ENCODE peak calls at places on chromosomes 5 and 9, in four cellular contexts. T is GM12878, O is PC-9, I is astrocyte. N is an unnamed sample. For H3K36me3, the result is how much of the 10 kb centered on the place peaks cover.

GRCh38 chr5:138668981-138669380 is 84.2 kb upstream of the CTNNA1 start:
- DNase-seq in I (peak), O (peak), T (no peak), N (peak)

GRCh38 chr5:104126980-104127379 is 564.4 kb upstream of the NUDT12 start:
- DNase-seq in O (no peak), I (no peak), T (no peak), N (no peak)

GRCh38 chr5:134784946-134785620 is 26.5 kb downstream of the DDX46 start:
- DNase-seq in I (peak), T (no peak), O (no peak), N (peak)

GRCh38 chr9:68538200-68538599 is 2.5 kb downstream of the TMEM252 start:
- DNase-seq in O (no peak), T (no peak), I (no peak), N (no peak)

GRCh38 chr5:124741711-124742496 is 4.5 kb downstream of the ZNF608 start:
- DNase-seq in I (peak), T (no peak), O (peak), N (peak)

GRCh38 chr5:1279443-1280151 is 15.3 kb downstream of the TERT start:
- DNase-seq in I (no peak), T (no peak), O (no peak), N (no peak)

GRCh38 chr5:167217097-167217743 is 1074.2 kb upstream of the WWC1 start:
- DNase-seq in T (no peak), I (no peak), O (no peak), N (no peak)

GRCh38 chr9:2838984-2839367 is 4.9 kb downstream of the PUM3 start:
- DNase-seq in O (no peak), T (no peak), I (no peak), N (no peak)

GRCh38 chr9:99782962-99783718 is 38.5 kb upstream of the NR4A3 start:
- DNase-seq in T (no peak), I (no peak), O (no peak), N (no peak)

GRCh38 chr5:3594514-3595101 is 1.0 kb upstream of the IRX1 start:
- DNase-seq in T (no peak), I (peak), O (no peak), N (peak)

GRCh38 chr5:3593771-3594513 is 1.7 kb upstream of the IRX1 start:
- DNase-seq in I (peak), T (no peak), O (no peak), N (peak)

GRCh38 chr5:3597002-3597726 is 1.5 kb downstream of the IRX1 start:
- DNase-seq in T (no peak), I (peak), O (no peak), N (peak)

GRCh38 chr5:3596261-3596825 is 711 bp downstream of the IRX1 start:
- DNase-seq in I (peak), O (no peak), T (no peak), N (peak)

GRCh38 chr5:3595102-3595961 is at the start of gene IRX1:
- DNase-seq in O (no peak), I (peak), T (no peak), N (peak)
- TF ChIP-seq EZH2 in O (no peak), I (peak), T (no peak), N (no peak)

GRCh38 chr5:179679014-179679674 is 1.7 kb downstream of the CBY3 start:
- DNase-seq in T (no peak), I (peak), O (no peak), N (peak)
- H3K27ac ChIP-seq in T (peak), I (no peak), O (no peak), N (no peak)

GRCh38 chr9:104833701-104834100 is 69.8 kb downstream of the NIPSNAP3B start:
- DNase-seq in T (no peak), I (no peak), O (no peak), N (no peak)
- H3K36me3 ChIP-seq in T (under half), I (under half), O (under half), N (under half)

DNA sequence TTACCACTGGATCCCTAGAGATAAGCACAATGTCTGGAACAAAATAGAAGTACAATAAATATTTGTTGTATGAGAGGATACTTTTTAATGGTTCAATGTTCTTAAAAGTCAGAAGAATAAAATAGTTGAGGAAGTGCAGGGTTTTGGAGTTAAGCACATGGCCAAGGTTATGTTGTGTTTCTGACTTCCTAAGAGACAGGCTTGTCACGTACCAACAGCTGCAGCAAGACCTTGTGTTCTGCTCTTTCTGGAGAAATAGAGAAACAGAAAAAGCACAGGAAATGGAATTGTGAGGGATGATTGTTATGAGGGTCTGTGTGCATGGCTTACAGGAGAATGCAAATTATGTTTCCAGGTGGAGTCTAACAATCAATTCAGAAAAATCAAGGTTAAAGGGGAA is 12.9 kb downstream of the CARTPT start:
- DNase-seq in O (no peak), I (no peak), T (no peak), N (no peak)
- TF ChIP-seq EZH2 in O (no peak), I (no peak), T (no peak), N (no peak)

GRCh38 chr9:19156026-19156474 is 28.8 kb upstream of the PLIN2 start:
- DNase-seq in I (no peak), O (no peak), T (no peak), N (no peak)
- H3K27ac ChIP-seq in I (no peak), O (no peak), T (no peak), N (no peak)

GRCh38 chr5:144198386-144198785 is 27.7 kb downstream of the KCTD16 start:
- DNase-seq in T (no peak), O (peak), I (peak), N (peak)

GRCh38 chr5:144196612-144197011 is 25.9 kb downstream of the KCTD16 start:
- DNase-seq in I (no peak), O (no peak), T (no peak), N (no peak)

GRCh38 chr5:144191998-144192397 is 21.3 kb downstream of the KCTD16 start:
- DNase-seq in O (peak), T (peak), I (peak), N (peak)

GRCh38 chr5:144194148-144194547 is 23.5 kb downstream of the KCTD16 start:
- DNase-seq in O (no peak), I (no peak), T (no peak), N (no peak)

GRCh38 chr5:144195443-144195842 is 24.8 kb downstream of the KCTD16 start:
- DNase-seq in O (no peak), I (no peak), T (no peak), N (no peak)
- H3K36me3 ChIP-seq in O (under half), I (under half), T (under half), N (under half)

GRCh38 chr9:93575706-93576295 is 583 bp upstream of the PHF2 start:
- DNase-seq in I (no peak), T (no peak), O (no peak), N (peak)

GRCh38 chr9:93577940-93578682 is 1.7 kb downstream of the PHF2 start:
- DNase-seq in I (no peak), T (no peak), O (no peak), N (peak)

GRCh38 chr9:93576296-93577044 is at the start of gene PHF2:
- DNase-seq in I (peak), T (no peak), O (no peak), N (peak)

GRCh38 chr9:93578844-93579243 is 2.5 kb downstream of the PHF2 start:
- DNase-seq in I (no peak), T (no peak), O (no peak), N (no peak)

DNA sequence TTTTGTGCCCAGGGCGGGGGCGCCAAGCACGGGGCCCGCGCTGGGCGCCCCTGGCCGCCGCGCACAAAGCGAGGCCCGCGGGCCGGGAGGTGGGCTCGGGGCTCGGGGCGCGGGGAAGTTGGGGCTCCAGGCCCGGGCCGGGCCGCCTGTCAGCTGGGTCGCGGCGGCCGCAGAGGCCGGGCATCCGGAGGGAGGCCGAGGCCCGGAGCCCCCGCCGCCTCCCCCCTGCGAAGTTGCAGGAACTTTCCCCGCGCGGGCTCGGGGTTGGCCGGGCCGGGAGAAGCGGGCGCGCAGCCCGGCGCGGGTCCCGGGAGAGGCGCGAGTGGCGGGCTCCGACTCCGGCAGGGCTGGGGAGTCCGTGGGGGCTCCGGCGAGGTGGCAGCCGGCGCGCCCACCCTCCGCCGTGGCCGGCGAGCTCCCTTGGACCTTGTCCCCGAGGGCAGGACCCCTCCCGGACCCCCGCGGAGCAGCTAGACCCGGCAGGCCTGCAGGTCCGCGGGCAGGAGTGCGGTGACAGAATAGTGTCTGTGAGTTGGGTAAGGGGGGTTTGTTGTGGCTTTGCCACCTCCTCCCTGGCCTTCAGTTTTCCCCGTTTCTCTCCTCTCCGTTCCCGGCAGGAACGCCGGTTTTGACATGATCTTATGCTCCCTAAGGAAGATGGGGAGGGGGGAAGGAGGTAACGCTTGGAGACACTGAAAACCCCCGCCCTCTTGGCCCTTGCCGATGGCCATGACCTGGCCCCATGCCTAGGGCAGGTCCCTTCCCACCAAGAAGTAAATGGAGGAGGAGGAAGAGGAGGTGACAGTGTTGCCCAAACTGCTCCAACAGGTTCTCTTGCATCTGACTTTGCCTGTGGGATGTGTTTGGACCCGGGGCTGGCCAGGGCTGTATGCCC is 908 bp downstream of the PHF2 start:
- DNase-seq in T (no peak), I (no peak), O (peak), N (peak)
- TF ChIP-seq EZH2 in T (no peak), I (no peak), O (no peak), N (no peak)

GRCh38 chr5:132371603-132371994 is 2.1 kb downstream of the SLC22A5 start:
- DNase-seq in T (no peak), O (no peak), I (no peak), N (no peak)

GRCh38 chr5:132369471-132370240 is at the start of gene SLC22A5:
- DNase-seq in T (no peak), I (peak), O (peak), N (peak)

GRCh38 chr5:132372542-132372941 is 3.0 kb downstream of the SLC22A5 start:
- DNase-seq in I (no peak), T (no peak), O (peak), N (no peak)

GRCh38 chr5:132370241-132370820 is 821 bp downstream of the SLC22A5 start:
- DNase-seq in T (no peak), I (no peak), O (no peak), N (no peak)

DNA sequence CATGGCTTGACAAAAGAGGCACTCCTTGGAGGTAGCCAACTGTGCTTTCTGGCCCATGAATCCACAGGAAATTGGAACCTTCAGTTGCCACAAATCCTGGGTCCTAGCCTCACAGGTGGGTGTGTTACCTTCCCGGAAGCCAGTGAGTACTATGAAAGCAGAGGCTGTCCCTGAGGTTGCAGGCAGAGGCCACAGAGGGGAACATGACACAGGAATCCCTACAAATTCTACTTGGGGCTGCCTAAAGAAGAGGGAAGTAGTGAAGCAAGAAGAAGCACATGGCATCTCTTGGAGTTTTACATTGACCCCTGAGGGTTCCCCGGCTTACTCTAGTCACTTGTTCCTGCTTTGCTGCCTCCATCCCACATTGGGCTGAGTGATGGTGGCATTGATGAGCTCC is 2.6 kb downstream of the SLC22A5 start:
- DNase-seq in O (peak), T (no peak), I (no peak), N (no peak)
- H3K27ac ChIP-seq in O (peak), T (no peak), I (no peak), N (no peak)

GRCh38 chr9:113988385-113988784 is 89.7 kb downstream of the AMBP start:
- DNase-seq in T (no peak), I (no peak), O (no peak), N (no peak)

GRCh38 chr9:113987526-113987925 is 90.6 kb downstream of the AMBP start:
- DNase-seq in T (no peak), I (no peak), O (no peak), N (no peak)

GRCh38 chr9:113985968-113986585 is 92.0 kb downstream of the AMBP start:
- DNase-seq in O (no peak), I (peak), T (no peak), N (peak)

GRCh38 chr9:113986931-113987330 is 91.2 kb downstream of the AMBP start:
- DNase-seq in T (no peak), O (no peak), I (no peak), N (no peak)

DNA sequence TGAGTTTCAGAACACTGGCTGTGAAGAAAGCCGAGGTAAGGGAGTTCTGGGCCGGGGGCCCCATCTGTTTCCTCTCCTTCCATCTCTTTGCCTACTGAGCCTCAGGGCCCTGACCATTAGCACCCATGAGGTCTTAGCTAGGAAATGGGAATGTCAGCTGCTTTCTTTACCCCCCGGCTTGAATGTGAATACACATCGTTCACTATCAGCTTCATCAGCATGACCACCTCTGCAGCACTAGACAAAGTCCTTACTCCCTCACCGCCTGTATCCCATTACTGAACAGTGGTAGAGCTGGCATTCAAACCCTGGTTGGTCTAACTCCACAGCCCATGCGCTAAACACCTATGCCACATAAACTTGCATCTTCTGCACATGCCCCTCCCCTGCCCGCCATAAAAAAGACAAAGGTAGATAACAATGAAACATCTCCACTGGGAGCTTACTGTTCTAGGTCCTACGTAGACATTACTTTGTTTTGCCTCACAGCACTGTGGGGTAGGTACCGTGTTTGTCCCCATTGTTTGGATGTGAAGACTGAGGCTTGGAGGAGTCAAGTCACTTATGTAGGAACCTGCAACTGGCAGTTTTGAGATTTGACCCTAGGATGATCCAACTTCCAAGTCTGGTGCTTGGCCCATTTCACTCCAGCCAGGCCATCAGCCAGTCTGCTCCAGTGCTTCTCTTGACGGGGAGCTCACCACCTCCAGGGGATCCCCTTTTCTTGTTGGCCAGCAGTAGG is 93.3 kb downstream of the AMBP start:
- DNase-seq in O (no peak), T (no peak), I (no peak), N (no peak)
- H3K36me3 ChIP-seq in O (under half), T (under half), I (under half), N (under half)

GRCh38 chr9:14311940-14312572 is 1.9 kb downstream of the NFIB start:
- DNase-seq in I (no peak), O (peak), T (no peak), N (no peak)

GRCh38 chr9:14313378-14313940 is 482 bp downstream of the NFIB start:
- DNase-seq in T (no peak), O (no peak), I (no peak), N (peak)

GRCh38 chr9:14313951-14314423 is at the start of gene NFIB:
- DNase-seq in T (no peak), I (no peak), O (no peak), N (peak)

GRCh38 chr9:14314424-14314928 is 535 bp upstream of the NFIB start:
- DNase-seq in T (no peak), I (peak), O (peak), N (peak)

DNA sequence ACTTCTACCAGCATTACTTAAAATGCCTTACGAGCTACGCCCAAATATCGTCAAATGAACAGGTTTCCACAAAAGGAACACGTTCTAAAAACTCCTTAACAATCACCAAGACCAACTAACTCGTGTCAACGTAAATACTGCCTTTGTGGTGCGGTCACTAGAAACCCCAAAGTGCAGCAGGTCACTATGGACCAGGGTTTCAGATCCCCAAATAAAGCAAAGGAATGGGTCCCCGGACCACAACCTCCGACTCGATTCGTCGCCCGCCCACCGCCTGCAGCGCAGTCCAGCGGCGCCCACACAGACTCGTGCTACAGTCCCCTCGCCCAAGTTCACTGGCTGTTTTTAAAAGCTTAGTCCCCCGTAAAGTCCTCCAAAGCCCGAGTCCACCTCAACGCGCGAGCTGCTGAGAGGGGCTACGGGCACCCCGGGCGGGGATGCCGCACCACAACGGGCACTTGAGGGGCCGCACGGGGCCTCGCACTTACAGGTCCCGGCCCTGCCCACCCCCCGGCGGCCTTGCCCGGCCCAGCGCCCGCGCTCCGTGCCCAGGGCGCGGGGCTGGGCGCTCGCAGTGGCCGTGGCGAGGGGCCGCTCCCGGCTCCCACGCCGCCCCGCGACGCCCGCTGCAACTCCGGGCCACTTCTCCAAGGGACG is 1.1 kb downstream of the NFIB start:
- DNase-seq in I (no peak), T (no peak), O (no peak), N (peak)
- TF ChIP-seq EZH2 in I (no peak), T (no peak), O (no peak), N (no peak)